ENCODE peak calls at places on chromosomes 12 and 14, in eight cellular contexts. One of them, this sample, is unnamed.

GRCh38 chr14:71236430-71236829 is 329.2 kb downstream of the PCNX1 start:
- DNase-seq in MM.1S: no peak
- DNase-seq in thoracic aorta: no peak
- DNase-seq in tibial artery: no peak
- DNase-seq in endothelial cell of umbilical vein: peak; percentile 18
- DNase-seq in left ventricle myocardium inferior: no peak
- DNase-seq in CD8-positive, alpha-beta T cell: no peak
- DNase-seq in neural progenitor cell: peak; percentile 40
- DNase-seq in this sample: no peak

GRCh38 chr12:75874456-75874855 is 157.1 kb downstream of the PHLDA1 start:
- DNase-seq in MM.1S: no peak
- DNase-seq in thoracic aorta: no peak
- DNase-seq in tibial artery: no peak
- DNase-seq in endothelial cell of umbilical vein: no peak
- DNase-seq in left ventricle myocardium inferior: no peak
- DNase-seq in CD8-positive, alpha-beta T cell: no peak
- DNase-seq in neural progenitor cell: no peak
- DNase-seq in this sample: no peak

GRCh38 chr12:111343181-111343580 is 25.7 kb downstream of the PHETA1 start:
- DNase-seq in MM.1S: no peak
- DNase-seq in thoracic aorta: no peak
- DNase-seq in tibial artery: no peak
- DNase-seq in endothelial cell of umbilical vein: no peak
- DNase-seq in left ventricle myocardium inferior: no peak
- DNase-seq in CD8-positive, alpha-beta T cell: no peak
- DNase-seq in neural progenitor cell: no peak
- DNase-seq in this sample: no peak

GRCh38 chr12:71702590-71702989 is 16.7 kb downstream of the TMEM19 start:
- DNase-seq in MM.1S: no peak
- DNase-seq in thoracic aorta: no peak
- DNase-seq in tibial artery: no peak
- DNase-seq in endothelial cell of umbilical vein: no peak
- DNase-seq in left ventricle myocardium inferior: no peak
- DNase-seq in CD8-positive, alpha-beta T cell: no peak
- DNase-seq in neural progenitor cell: no peak
- DNase-seq in this sample: peak; percentile 30

GRCh38 chr14:64623576-64624165 is 73.9 kb downstream of the PPP1R36 start:
- DNase-seq in MM.1S: no peak
- DNase-seq in thoracic aorta: no peak
- DNase-seq in tibial artery: no peak
- DNase-seq in endothelial cell of umbilical vein: no peak
- DNase-seq in left ventricle myocardium inferior: no peak
- DNase-seq in CD8-positive, alpha-beta T cell: no peak
- DNase-seq in neural progenitor cell: peak; percentile 57
- DNase-seq in this sample: no peak

GRCh38 chr12:28893365-28893764 is 255.7 kb upstream of the FAR2 start:
- DNase-seq in MM.1S: no peak
- DNase-seq in thoracic aorta: no peak
- DNase-seq in tibial artery: no peak
- DNase-seq in endothelial cell of umbilical vein: peak; percentile 45
- DNase-seq in left ventricle myocardium inferior: no peak
- DNase-seq in CD8-positive, alpha-beta T cell: no peak
- DNase-seq in neural progenitor cell: no peak
- DNase-seq in this sample: no peak

GRCh38 chr12:123905319-123905925 is 67.2 kb downstream of the CCDC92 start:
- DNase-seq in MM.1S: peak; percentile 18
- DNase-seq in thoracic aorta: peak; percentile 11
- DNase-seq in tibial artery: no peak
- DNase-seq in endothelial cell of umbilical vein: peak; percentile 73
- DNase-seq in left ventricle myocardium inferior: no peak
- DNase-seq in CD8-positive, alpha-beta T cell: peak; percentile 62
- DNase-seq in neural progenitor cell: peak; percentile 59
- DNase-seq in this sample: peak; percentile 72

GRCh38 chr12:98149270-98149669 is 366.1 kb upstream of the TMPO start:
- DNase-seq in MM.1S: no peak
- DNase-seq in thoracic aorta: no peak
- DNase-seq in tibial artery: no peak
- DNase-seq in endothelial cell of umbilical vein: no peak
- DNase-seq in left ventricle myocardium inferior: no peak
- DNase-seq in CD8-positive, alpha-beta T cell: no peak
- DNase-seq in neural progenitor cell: no peak
- DNase-seq in this sample: peak; percentile 55

DNA sequence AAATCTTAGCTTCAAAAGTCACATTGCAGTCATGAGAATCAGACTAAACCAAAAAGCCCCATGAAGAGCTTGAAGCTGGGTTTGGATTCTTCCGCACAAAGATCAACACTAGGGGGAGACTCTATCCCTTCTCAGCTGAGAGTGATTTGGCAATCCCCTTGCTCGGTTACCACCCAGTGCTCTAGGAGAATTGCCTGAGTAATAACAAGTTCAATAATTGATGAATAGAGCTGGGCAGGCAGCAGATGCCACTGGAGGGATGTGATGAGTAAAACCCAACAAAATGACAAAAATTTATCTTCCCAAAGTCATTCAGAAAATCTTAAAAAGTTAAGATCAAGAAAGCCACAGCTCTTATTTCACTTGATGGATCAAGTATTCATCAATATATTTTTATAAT is 185.6 kb upstream of the ARID2 start:
- DNase-seq in MM.1S: peak; percentile 77
- DNase-seq in thoracic aorta: no peak
- DNase-seq in tibial artery: no peak
- DNase-seq in endothelial cell of umbilical vein: peak; percentile 79
- DNase-seq in left ventricle myocardium inferior: no peak
- DNase-seq in CD8-positive, alpha-beta T cell: peak; percentile 24
- DNase-seq in neural progenitor cell: peak; percentile 79
- DNase-seq in this sample: peak; percentile 83
- TF ChIP-seq CTCF in MM.1S: peak; percentile 78
- TF ChIP-seq CTCF in thoracic aorta: peak; percentile 63
- TF ChIP-seq CTCF in tibial artery: peak; percentile 72
- TF ChIP-seq CTCF in endothelial cell of umbilical vein: peak; percentile 78
- TF ChIP-seq CTCF in left ventricle myocardium inferior: peak; percentile 80
- TF ChIP-seq CTCF in CD8-positive, alpha-beta T cell: peak; percentile 75
- TF ChIP-seq CTCF in neural progenitor cell: peak; percentile 85
- TF ChIP-seq CTCF in this sample: peak; percentile 84

GRCh38 chr14:102202944-102203343 is 63.2 kb downstream of the WDR20 start:
- DNase-seq in MM.1S: no peak
- DNase-seq in thoracic aorta: no peak
- DNase-seq in tibial artery: no peak
- DNase-seq in endothelial cell of umbilical vein: no peak
- DNase-seq in left ventricle myocardium inferior: no peak
- DNase-seq in CD8-positive, alpha-beta T cell: no peak
- DNase-seq in neural progenitor cell: no peak
- DNase-seq in this sample: no peak

GRCh38 chr14:102201369-102201748 is 61.7 kb downstream of the WDR20 start:
- DNase-seq in MM.1S: no peak
- DNase-seq in thoracic aorta: no peak
- DNase-seq in tibial artery: no peak
- DNase-seq in endothelial cell of umbilical vein: no peak
- DNase-seq in left ventricle myocardium inferior: no peak
- DNase-seq in CD8-positive, alpha-beta T cell: no peak
- DNase-seq in neural progenitor cell: no peak
- DNase-seq in this sample: no peak

GRCh38 chr14:102201776-102202175 is 62.1 kb downstream of the WDR20 start:
- DNase-seq in MM.1S: no peak
- DNase-seq in thoracic aorta: no peak
- DNase-seq in tibial artery: no peak
- DNase-seq in endothelial cell of umbilical vein: no peak
- DNase-seq in left ventricle myocardium inferior: no peak
- DNase-seq in CD8-positive, alpha-beta T cell: no peak
- DNase-seq in neural progenitor cell: no peak
- DNase-seq in this sample: no peak

GRCh38 chr14:102205560-102205959 is 65.9 kb downstream of the WDR20 start:
- DNase-seq in MM.1S: no peak
- DNase-seq in thoracic aorta: no peak
- DNase-seq in tibial artery: no peak
- DNase-seq in endothelial cell of umbilical vein: no peak
- DNase-seq in left ventricle myocardium inferior: no peak
- DNase-seq in CD8-positive, alpha-beta T cell: no peak
- DNase-seq in neural progenitor cell: no peak
- DNase-seq in this sample: no peak

DNA sequence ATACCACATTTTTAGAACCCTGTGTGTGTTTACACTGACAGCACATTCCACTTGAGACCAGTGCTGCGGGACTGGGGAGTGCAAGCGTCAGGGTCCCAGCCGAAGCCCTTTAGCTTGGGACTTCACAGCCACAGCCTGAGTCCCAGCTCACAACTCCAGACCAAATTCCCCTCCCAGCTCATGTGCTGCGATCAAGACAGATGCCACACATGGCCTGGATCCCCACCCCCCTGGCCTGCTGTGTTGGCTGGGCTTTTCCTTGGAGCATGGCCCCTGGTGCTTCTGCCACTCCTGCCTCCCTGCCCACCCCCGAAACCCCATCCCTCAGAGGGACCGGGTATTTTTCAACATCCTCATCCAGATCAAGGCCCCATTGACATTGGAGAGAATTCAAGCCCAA is 63.7 kb downstream of the WDR20 start:
- DNase-seq in MM.1S: no peak
- DNase-seq in thoracic aorta: no peak
- DNase-seq in tibial artery: no peak
- DNase-seq in endothelial cell of umbilical vein: no peak
- DNase-seq in left ventricle myocardium inferior: no peak
- DNase-seq in CD8-positive, alpha-beta T cell: no peak
- DNase-seq in neural progenitor cell: no peak
- DNase-seq in this sample: no peak
- H3K36me3 ChIP-seq in MM.1S: no peaks in the 10 kb centered on the region
- H3K36me3 ChIP-seq in thoracic aorta: peaks cover 22% of the 10 kb centered on the region
- H3K36me3 ChIP-seq in tibial artery: peaks cover 23% of the 10 kb centered on the region
- H3K36me3 ChIP-seq in endothelial cell of umbilical vein: peaks cover 8% of the 10 kb centered on the region
- H3K36me3 ChIP-seq in left ventricle myocardium inferior: peaks cover 46% of the 10 kb centered on the region
- H3K36me3 ChIP-seq in CD8-positive, alpha-beta T cell: peaks cover 24% of the 10 kb centered on the region
- H3K36me3 ChIP-seq in neural progenitor cell: no peaks in the 10 kb centered on the region
- H3K36me3 ChIP-seq in this sample: peaks cover 15% of the 10 kb centered on the region

GRCh38 chr12:117587646-117588287 is 226.3 kb upstream of the NOS1 start:
- DNase-seq in MM.1S: peak; percentile 17
- DNase-seq in thoracic aorta: no peak
- DNase-seq in tibial artery: no peak
- DNase-seq in endothelial cell of umbilical vein: peak; percentile 57
- DNase-seq in left ventricle myocardium inferior: peak; percentile 25
- DNase-seq in CD8-positive, alpha-beta T cell: peak; percentile 7
- DNase-seq in neural progenitor cell: peak; percentile 78
- DNase-seq in this sample: peak; percentile 14
- TF ChIP-seq CTCF in MM.1S: peak; percentile 65
- TF ChIP-seq CTCF in thoracic aorta: peak; percentile 72
- TF ChIP-seq CTCF in tibial artery: peak; percentile 49
- TF ChIP-seq CTCF in endothelial cell of umbilical vein: peak; percentile 83
- TF ChIP-seq CTCF in left ventricle myocardium inferior: peak; percentile 85
- TF ChIP-seq CTCF in CD8-positive, alpha-beta T cell: peak; percentile 48
- TF ChIP-seq CTCF in neural progenitor cell: peak; percentile 89
- TF ChIP-seq CTCF in this sample: peak; percentile 86

DNA sequence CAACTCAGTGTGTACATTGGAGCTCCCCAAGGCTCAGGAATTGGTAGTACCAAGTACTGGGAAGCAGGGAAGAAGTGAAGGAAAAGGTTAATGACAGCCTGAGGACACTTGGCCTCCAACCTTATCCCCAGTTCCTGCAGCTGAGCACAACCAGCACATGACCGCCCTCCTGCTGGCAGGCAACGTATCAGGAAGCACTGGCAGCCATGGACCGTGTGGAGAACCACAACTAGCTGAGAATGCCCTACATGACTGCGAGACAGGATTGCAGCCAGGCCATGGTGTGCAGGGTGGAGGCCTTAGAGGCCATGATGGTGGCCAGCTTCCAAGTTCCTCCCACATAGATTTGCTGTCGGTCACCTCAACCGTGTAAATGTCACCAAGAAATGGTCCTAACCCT is 26.8 kb downstream of the PYGL start:
- DNase-seq in MM.1S: no peak
- DNase-seq in thoracic aorta: no peak
- DNase-seq in tibial artery: no peak
- DNase-seq in endothelial cell of umbilical vein: no peak
- DNase-seq in left ventricle myocardium inferior: no peak
- DNase-seq in CD8-positive, alpha-beta T cell: no peak
- DNase-seq in neural progenitor cell: no peak
- DNase-seq in this sample: no peak
- H3K36me3 ChIP-seq in MM.1S: no peaks in the 10 kb centered on the region
- H3K36me3 ChIP-seq in thoracic aorta: peaks cover 44% of the 10 kb centered on the region
- H3K36me3 ChIP-seq in tibial artery: peaks cover 51% of the 10 kb centered on the region
- H3K36me3 ChIP-seq in endothelial cell of umbilical vein: peaks cover 2% of the 10 kb centered on the region
- H3K36me3 ChIP-seq in left ventricle myocardium inferior: peaks cover 44% of the 10 kb centered on the region
- H3K36me3 ChIP-seq in CD8-positive, alpha-beta T cell: no peaks in the 10 kb centered on the region
- H3K36me3 ChIP-seq in neural progenitor cell: no peaks in the 10 kb centered on the region
- H3K36me3 ChIP-seq in this sample: peaks cover 30% of the 10 kb centered on the region

GRCh38 chr12:42094277-42094676 is 50.4 kb downstream of the GXYLT1 start:
- DNase-seq in MM.1S: no peak
- DNase-seq in thoracic aorta: no peak
- DNase-seq in tibial artery: no peak
- DNase-seq in endothelial cell of umbilical vein: peak; percentile 39
- DNase-seq in left ventricle myocardium inferior: no peak
- DNase-seq in CD8-positive, alpha-beta T cell: peak; percentile 9
- DNase-seq in neural progenitor cell: no peak
- DNase-seq in this sample: peak; percentile 62
- TF ChIP-seq CTCF in MM.1S: no peak
- TF ChIP-seq CTCF in thoracic aorta: no peak
- TF ChIP-seq CTCF in tibial artery: no peak
- TF ChIP-seq CTCF in endothelial cell of umbilical vein: no peak
- TF ChIP-seq CTCF in left ventricle myocardium inferior: no peak
- TF ChIP-seq CTCF in CD8-positive, alpha-beta T cell: no peak
- TF ChIP-seq CTCF in neural progenitor cell: no peak
- TF ChIP-seq CTCF in this sample: no peak

GRCh38 chr14:69815556-69815955 is 18.5 kb upstream of the SLC10A1 start:
- DNase-seq in MM.1S: no peak
- DNase-seq in thoracic aorta: no peak
- DNase-seq in tibial artery: no peak
- DNase-seq in endothelial cell of umbilical vein: no peak
- DNase-seq in left ventricle myocardium inferior: no peak
- DNase-seq in CD8-positive, alpha-beta T cell: no peak
- DNase-seq in neural progenitor cell: no peak
- DNase-seq in this sample: no peak
- H3K36me3 ChIP-seq in MM.1S: no peaks in the 10 kb centered on the region
- H3K36me3 ChIP-seq in thoracic aorta: no peaks in the 10 kb centered on the region
- H3K36me3 ChIP-seq in tibial artery: no peaks in the 10 kb centered on the region
- H3K36me3 ChIP-seq in endothelial cell of umbilical vein: no peaks in the 10 kb centered on the region
- H3K36me3 ChIP-seq in left ventricle myocardium inferior: no peaks in the 10 kb centered on the region
- H3K36me3 ChIP-seq in CD8-positive, alpha-beta T cell: no peaks in the 10 kb centered on the region
- H3K36me3 ChIP-seq in neural progenitor cell: no peaks in the 10 kb centered on the region
- H3K36me3 ChIP-seq in this sample: no peaks in the 10 kb centered on the region